ENCODE peak calls at places on chromosomes 12 and 14, in four cellular contexts. One of them, this sample, is unnamed.
A peak's percentile ranks its signal among the peaks of the same experiment; 100 is the strongest.

GRCh38 chr14:22099942-22100763 is 426.5 kb upstream of the OR4E1 start:
- DNase-seq in NCI-H1694 treated with DMSO at 0.1 percent for 48 hours: no peak
- DNase-seq in activated naive CD4-positive, alpha-beta T cell treated with anti-CD3 and anti-CD28 coated beads, Interleukin-2, amount 10 ng/mL, durations not matched to agents 7 days and 5 days: peak; percentile 73
- DNase-seq in hypothalamus: peak; percentile 20
- DNase-seq in this sample: peak; percentile 21

GRCh38 chr12:106954462-106955376 is 988 bp upstream of the TMEM263 start:
- DNase-seq in NCI-H1694 treated with DMSO at 0.1 percent for 48 hours: no peak
- DNase-seq in activated naive CD4-positive, alpha-beta T cell treated with anti-CD3 and anti-CD28 coated beads, Interleukin-2, amount 10 ng/mL, durations not matched to agents 7 days and 5 days: peak; percentile 32
- DNase-seq in hypothalamus: peak; percentile 12
- DNase-seq in this sample: peak; percentile 43

GRCh38 chr14:95311752-95312151 is 8.0 kb downstream of the CLMN start:
- DNase-seq in NCI-H1694 treated with DMSO at 0.1 percent for 48 hours: no peak
- DNase-seq in activated naive CD4-positive, alpha-beta T cell treated with anti-CD3 and anti-CD28 coated beads, Interleukin-2, amount 10 ng/mL, durations not matched to agents 7 days and 5 days: no peak
- DNase-seq in hypothalamus: no peak
- DNase-seq in this sample: no peak

GRCh38 chr12:18752280-18752920 is 14.5 kb downstream of the CAPZA3 start:
- DNase-seq in NCI-H1694 treated with DMSO at 0.1 percent for 48 hours: no peak
- DNase-seq in activated naive CD4-positive, alpha-beta T cell treated with anti-CD3 and anti-CD28 coated beads, Interleukin-2, amount 10 ng/mL, durations not matched to agents 7 days and 5 days: no peak
- DNase-seq in hypothalamus: no peak
- DNase-seq in this sample: no peak

GRCh38 chr12:4518106-4518728 is 20.5 kb upstream of the RAD51AP1 start:
- DNase-seq in NCI-H1694 treated with DMSO at 0.1 percent for 48 hours: no peak
- DNase-seq in activated naive CD4-positive, alpha-beta T cell treated with anti-CD3 and anti-CD28 coated beads, Interleukin-2, amount 10 ng/mL, durations not matched to agents 7 days and 5 days: no peak
- DNase-seq in hypothalamus: no peak
- DNase-seq in this sample: no peak

GRCh38 chr12:53052419-53053222 is 2.8 kb downstream of the TNS2 start:
- DNase-seq in NCI-H1694 treated with DMSO at 0.1 percent for 48 hours: no peak
- DNase-seq in activated naive CD4-positive, alpha-beta T cell treated with anti-CD3 and anti-CD28 coated beads, Interleukin-2, amount 10 ng/mL, durations not matched to agents 7 days and 5 days: no peak
- DNase-seq in hypothalamus: peak; percentile 89
- DNase-seq in this sample: peak; percentile 46

GRCh38 chr14:98189521-98189920 is 1082.5 kb downstream of the BCL11B start:
- DNase-seq in NCI-H1694 treated with DMSO at 0.1 percent for 48 hours: no peak
- DNase-seq in activated naive CD4-positive, alpha-beta T cell treated with anti-CD3 and anti-CD28 coated beads, Interleukin-2, amount 10 ng/mL, durations not matched to agents 7 days and 5 days: peak; percentile 81
- DNase-seq in hypothalamus: no peak
- DNase-seq in this sample: no peak

GRCh38 chr14:105146181-105146975 is 22.2 kb downstream of the JAG2 start:
- DNase-seq in NCI-H1694 treated with DMSO at 0.1 percent for 48 hours: no peak
- DNase-seq in activated naive CD4-positive, alpha-beta T cell treated with anti-CD3 and anti-CD28 coated beads, Interleukin-2, amount 10 ng/mL, durations not matched to agents 7 days and 5 days: peak; percentile 17
- DNase-seq in hypothalamus: no peak
- DNase-seq in this sample: no peak

GRCh38 chr12:52336641-52337040 is 15.4 kb upstream of the KRT83 start:
- DNase-seq in NCI-H1694 treated with DMSO at 0.1 percent for 48 hours: no peak
- DNase-seq in activated naive CD4-positive, alpha-beta T cell treated with anti-CD3 and anti-CD28 coated beads, Interleukin-2, amount 10 ng/mL, durations not matched to agents 7 days and 5 days: no peak
- DNase-seq in hypothalamus: no peak
- DNase-seq in this sample: no peak

GRCh38 chr12:60174476-60174875 is 578.6 kb downstream of the SLC16A7 start:
- DNase-seq in NCI-H1694 treated with DMSO at 0.1 percent for 48 hours: no peak
- DNase-seq in activated naive CD4-positive, alpha-beta T cell treated with anti-CD3 and anti-CD28 coated beads, Interleukin-2, amount 10 ng/mL, durations not matched to agents 7 days and 5 days: no peak
- DNase-seq in hypothalamus: no peak
- DNase-seq in this sample: no peak

GRCh38 chr14:104066719-104067118 is 18.8 kb upstream of the ASPG start:
- DNase-seq in NCI-H1694 treated with DMSO at 0.1 percent for 48 hours: no peak
- DNase-seq in activated naive CD4-positive, alpha-beta T cell treated with anti-CD3 and anti-CD28 coated beads, Interleukin-2, amount 10 ng/mL, durations not matched to agents 7 days and 5 days: no peak
- DNase-seq in hypothalamus: no peak
- DNase-seq in this sample: no peak

GRCh38 chr14:28101992-28102391 is 664.6 kb upstream of the FOXG1 start:
- DNase-seq in NCI-H1694 treated with DMSO at 0.1 percent for 48 hours: peak; percentile 98
- DNase-seq in activated naive CD4-positive, alpha-beta T cell treated with anti-CD3 and anti-CD28 coated beads, Interleukin-2, amount 10 ng/mL, durations not matched to agents 7 days and 5 days: no peak
- DNase-seq in hypothalamus: no peak
- DNase-seq in this sample: peak; percentile 6

GRCh38 chr12:115598827-115599226 is 678.7 kb downstream of the MED13L start:
- DNase-seq in NCI-H1694 treated with DMSO at 0.1 percent for 48 hours: no peak
- DNase-seq in activated naive CD4-positive, alpha-beta T cell treated with anti-CD3 and anti-CD28 coated beads, Interleukin-2, amount 10 ng/mL, durations not matched to agents 7 days and 5 days: no peak
- DNase-seq in hypothalamus: peak; percentile 1
- DNase-seq in this sample: no peak

GRCh38 chr12:77746108-77746507 is 84.6 kb upstream of the NAV3 start:
- DNase-seq in NCI-H1694 treated with DMSO at 0.1 percent for 48 hours: peak; percentile 11
- DNase-seq in activated naive CD4-positive, alpha-beta T cell treated with anti-CD3 and anti-CD28 coated beads, Interleukin-2, amount 10 ng/mL, durations not matched to agents 7 days and 5 days: no peak
- DNase-seq in hypothalamus: no peak
- DNase-seq in this sample: no peak

GRCh38 chr12:63495974-63496373 is 172.3 kb downstream of the DPY19L2 start:
- DNase-seq in NCI-H1694 treated with DMSO at 0.1 percent for 48 hours: no peak
- DNase-seq in activated naive CD4-positive, alpha-beta T cell treated with anti-CD3 and anti-CD28 coated beads, Interleukin-2, amount 10 ng/mL, durations not matched to agents 7 days and 5 days: no peak
- DNase-seq in hypothalamus: no peak
- DNase-seq in this sample: no peak

GRCh38 chr14:90880282-90880681 is 64.1 kb upstream of the TTC7B start:
- DNase-seq in NCI-H1694 treated with DMSO at 0.1 percent for 48 hours: no peak
- DNase-seq in activated naive CD4-positive, alpha-beta T cell treated with anti-CD3 and anti-CD28 coated beads, Interleukin-2, amount 10 ng/mL, durations not matched to agents 7 days and 5 days: no peak
- DNase-seq in hypothalamus: no peak
- DNase-seq in this sample: no peak

GRCh38 chr14:78156196-78156595 is 14.0 kb upstream of the NRXN3 start:
- DNase-seq in NCI-H1694 treated with DMSO at 0.1 percent for 48 hours: no peak
- DNase-seq in activated naive CD4-positive, alpha-beta T cell treated with anti-CD3 and anti-CD28 coated beads, Interleukin-2, amount 10 ng/mL, durations not matched to agents 7 days and 5 days: no peak
- DNase-seq in hypothalamus: no peak
- DNase-seq in this sample: no peak

GRCh38 chr12:25436206-25436912 is 116.7 kb downstream of the LMNTD1 start:
- DNase-seq in NCI-H1694 treated with DMSO at 0.1 percent for 48 hours: peak; percentile 73
- DNase-seq in activated naive CD4-positive, alpha-beta T cell treated with anti-CD3 and anti-CD28 coated beads, Interleukin-2, amount 10 ng/mL, durations not matched to agents 7 days and 5 days: peak; percentile 35
- DNase-seq in hypothalamus: no peak
- DNase-seq in this sample: peak; percentile 70

GRCh38 chr12:95997911-95998510 is 1.9 kb upstream of the HAL start:
- DNase-seq in NCI-H1694 treated with DMSO at 0.1 percent for 48 hours: no peak
- DNase-seq in activated naive CD4-positive, alpha-beta T cell treated with anti-CD3 and anti-CD28 coated beads, Interleukin-2, amount 10 ng/mL, durations not matched to agents 7 days and 5 days: no peak
- DNase-seq in hypothalamus: no peak
- DNase-seq in this sample: no peak

GRCh38 chr12:131038961-131039360 is 85.3 kb downstream of the ADGRD1 start:
- DNase-seq in NCI-H1694 treated with DMSO at 0.1 percent for 48 hours: no peak
- DNase-seq in activated naive CD4-positive, alpha-beta T cell treated with anti-CD3 and anti-CD28 coated beads, Interleukin-2, amount 10 ng/mL, durations not matched to agents 7 days and 5 days: no peak
- DNase-seq in hypothalamus: no peak
- DNase-seq in this sample: no peak

GRCh38 chr12:51917746-51918453 is 10.6 kb downstream of the ACVRL1 start:
- DNase-seq in NCI-H1694 treated with DMSO at 0.1 percent for 48 hours: no peak
- DNase-seq in activated naive CD4-positive, alpha-beta T cell treated with anti-CD3 and anti-CD28 coated beads, Interleukin-2, amount 10 ng/mL, durations not matched to agents 7 days and 5 days: no peak
- DNase-seq in hypothalamus: no peak
- DNase-seq in this sample: no peak

GRCh38 chr12:19282133-19282532 is 152.6 kb downstream of the PLEKHA5 start:
- DNase-seq in NCI-H1694 treated with DMSO at 0.1 percent for 48 hours: no peak
- DNase-seq in activated naive CD4-positive, alpha-beta T cell treated with anti-CD3 and anti-CD28 coated beads, Interleukin-2, amount 10 ng/mL, durations not matched to agents 7 days and 5 days: no peak
- DNase-seq in hypothalamus: no peak
- DNase-seq in this sample: no peak

GRCh38 chr12:114152890-114153289 is 186.8 kb upstream of the RBM19 start:
- DNase-seq in NCI-H1694 treated with DMSO at 0.1 percent for 48 hours: no peak
- DNase-seq in activated naive CD4-positive, alpha-beta T cell treated with anti-CD3 and anti-CD28 coated beads, Interleukin-2, amount 10 ng/mL, durations not matched to agents 7 days and 5 days: no peak
- DNase-seq in hypothalamus: no peak
- DNase-seq in this sample: no peak